ENCODE peak calls at places on chromosomes 6 and 20, in five cellular contexts. Z, O, A, L and C are unnamed samples.

GRCh38 chr20:62135573-62136266 is 7.5 kb downstream of the PSMA7 start:
- DNase-seq in Z (no peak), O (no peak), A (no peak), L (no peak), C (no peak)

GRCh38 chr6:71220466-71220865 is 68.1 kb upstream of the OGFRL1 start:
- DNase-seq in Z (no peak), O (no peak), A (no peak), L (no peak), C (no peak)

GRCh38 chr6:157757430-157758403 is 65.3 kb upstream of the SNX9 start:
- DNase-seq in Z (no peak), O (no peak), A (no peak), L (no peak), C (no peak)

GRCh38 chr20:9590189-9590588 is 75.8 kb downstream of the LAMP5 start:
- DNase-seq in Z (no peak), O (no peak), A (peak), L (no peak), C (peak)

GRCh38 chr20:61701802-61702201 is 363.9 kb downstream of the TAF4 start:
- DNase-seq in Z (no peak), O (no peak), A (no peak), L (no peak), C (no peak)

GRCh38 chr6:9126845-9127560 is 691.7 kb upstream of the SLC35B3 start:
- DNase-seq in Z (peak), O (no peak), A (peak), L (no peak), C (peak)

GRCh38 chr6:24990944-24991747 is 55.4 kb upstream of the RIPOR2 start:
- DNase-seq in Z (no peak), O (no peak), A (no peak), L (no peak), C (no peak)

GRCh38 chr6:9250852-9251251 is 815.5 kb upstream of the SLC35B3 start:
- DNase-seq in Z (peak), O (peak), A (peak), L (peak), C (peak)

GRCh38 chr20:31943052-31943471 is 8.8 kb downstream of the PDRG1 start:
- DNase-seq in Z (no peak), O (no peak), A (no peak), L (no peak), C (no peak)

GRCh38 chr20:54158226-54158625 is 15.6 kb downstream of the CYP24A1 start:
- DNase-seq in Z (no peak), O (no peak), A (no peak), L (no peak), C (no peak)

GRCh38 chr20:43576108-43576507 is 14.6 kb upstream of the IFT52 start:
- DNase-seq in Z (no peak), O (no peak), A (no peak), L (no peak), C (no peak)

GRCh38 chr6:20605581-20605980 is 71.3 kb downstream of the CDKAL1 start:
- DNase-seq in Z (no peak), O (no peak), A (no peak), L (no peak), C (peak)

GRCh38 chr6:11888725-11889124 is 110.1 kb upstream of the ADTRP start:
- DNase-seq in Z (no peak), O (no peak), A (no peak), L (no peak), C (no peak)

GRCh38 chr6:127459231-127459641 is at the start of gene KIAA0408:
- DNase-seq in Z (peak), O (peak), A (peak), L (peak), C (peak)

GRCh38 chr20:2984956-2985661 is 58.3 kb upstream of the GNRH2 start:
- DNase-seq in Z (peak), O (no peak), A (peak), L (no peak), C (peak)

GRCh38 chr6:292506-293184 is 358 bp downstream of the DUSP22 start:
- DNase-seq in Z (peak), O (peak), A (peak), L (peak), C (peak)

GRCh38 chr20:62485062-62485700 is 9.4 kb upstream of the GATA5 start:
- DNase-seq in Z (peak), O (peak), A (peak), L (no peak), C (peak)

GRCh38 chr6:39772559-39773283 is 19.5 kb upstream of the DAAM2 start:
- DNase-seq in Z (no peak), O (no peak), A (no peak), L (no peak), C (peak)

GRCh38 chr6:31736768-31737314 is 511 bp upstream of the CLIC1 start:
- DNase-seq in Z (peak), O (peak), A (no peak), L (no peak), C (peak)

GRCh38 chr20:40082436-40082835 is 606.6 kb downstream of the MAFB start:
- DNase-seq in Z (no peak), O (no peak), A (no peak), L (no peak), C (no peak)

GRCh38 chr20:3710703-3711417 is 1.5 kb downstream of the SIGLEC1 start:
- DNase-seq in Z (peak), O (peak), A (peak), L (peak), C (peak)

GRCh38 chr6:17018425-17018824 is 83.4 kb upstream of the STMND1 start:
- DNase-seq in Z (no peak), O (no peak), A (peak), L (no peak), C (no peak)

GRCh38 chr20:60402209-60403058 is 444.2 kb downstream of the CDH26 start:
- DNase-seq in Z (no peak), O (no peak), A (no peak), L (no peak), C (no peak)

GRCh38 chr6:142313284-142313683 is 11.5 kb downstream of the ADGRG6 start:
- DNase-seq in Z (peak), O (no peak), A (no peak), L (no peak), C (peak)

GRCh38 chr6:148868901-148869300 is 122.1 kb downstream of the UST start:
- DNase-seq in Z (no peak), O (no peak), A (no peak), L (peak), C (no peak)

GRCh38 chr20:23129256-23129655 is 43.1 kb upstream of the CD93 start:
- DNase-seq in Z (no peak), O (no peak), A (no peak), L (no peak), C (no peak)

GRCh38 chr20:49169547-49169946 is 18.6 kb downstream of the STAU1 start:
- DNase-seq in Z (no peak), O (no peak), A (no peak), L (no peak), C (no peak)

GRCh38 chr6:94184666-94185464 is 765.5 kb upstream of the EPHA7 start:
- DNase-seq in Z (no peak), O (no peak), A (no peak), L (no peak), C (no peak)
- TF ChIP-seq EZH2 in Z (no peak), O (no peak), A (no peak), L (no peak), C (no peak)

DNA sequence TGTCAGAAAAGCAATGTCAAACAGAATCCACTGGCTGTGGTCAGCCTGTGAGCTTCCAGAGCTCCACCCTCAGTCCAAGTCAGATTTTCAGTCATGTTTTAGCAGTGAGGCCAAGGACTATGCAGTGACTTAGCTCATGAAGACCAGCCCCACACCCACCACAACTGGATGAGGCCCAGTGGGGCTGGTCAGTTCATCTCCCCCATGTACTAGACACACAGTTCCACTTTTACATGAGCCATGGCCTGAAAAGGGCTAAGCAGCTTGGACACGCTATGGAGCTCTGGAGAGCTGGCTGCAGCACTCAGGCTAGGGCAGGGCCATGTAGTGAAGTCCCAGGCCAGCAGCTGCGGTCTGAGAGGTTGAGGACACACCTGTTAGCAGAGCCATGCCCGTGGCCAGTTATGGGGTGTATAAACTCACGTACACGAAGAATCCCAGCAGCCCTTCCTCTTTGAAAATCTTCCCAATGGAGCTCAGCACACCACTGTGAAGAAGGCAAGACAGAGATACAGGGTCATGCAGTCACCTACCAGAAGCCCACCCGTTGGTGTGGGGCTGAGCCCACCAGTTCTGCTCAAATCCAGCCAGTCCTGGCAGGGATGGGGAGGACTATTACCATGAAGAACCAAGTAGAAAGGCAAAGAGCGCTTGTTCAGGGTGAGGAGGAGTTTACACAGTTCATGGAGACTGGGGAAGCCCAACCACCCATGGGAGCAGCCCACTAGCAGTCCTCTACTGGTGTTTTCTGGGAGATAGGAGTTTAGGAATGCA is 10.6 kb downstream of the MTCH1 start:
- DNase-seq in Z (no peak), O (no peak), A (no peak), L (no peak), C (no peak)
- TF ChIP-seq EZH2phosphoT487 in Z (no peak), O (no peak), A (no peak), L (no peak), C (no peak)

DNA sequence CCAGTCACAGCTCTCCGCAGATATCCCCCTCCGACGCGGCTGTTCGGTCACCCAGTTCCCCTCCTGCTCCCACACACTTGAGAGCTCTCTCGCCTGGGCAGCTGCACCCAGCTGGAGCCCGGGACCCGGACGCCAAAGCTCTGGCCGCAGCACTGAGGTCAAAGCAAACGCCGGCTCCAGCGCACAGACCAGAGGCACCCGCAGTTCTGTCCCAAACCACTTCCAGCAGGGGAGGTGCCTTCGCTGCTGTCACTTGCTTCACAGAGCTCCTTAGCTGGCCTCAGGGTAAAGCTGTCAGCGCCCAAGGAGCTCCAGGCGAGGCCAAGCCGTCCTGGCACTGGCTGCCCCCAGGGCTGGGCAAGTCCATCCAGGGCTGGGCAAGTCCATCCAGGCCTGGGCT is 27.9 kb downstream of the SLC2A4RG start:
- DNase-seq in Z (no peak), O (no peak), A (no peak), L (no peak), C (no peak)
- H3K4me2 ChIP-seq in Z (no peak), O (no peak), A (no peak), L (no peak), C (no peak)

GRCh38 chr20:21516180-21516567 is 2.3 kb upstream of the NKX2-2 start:
- DNase-seq in Z (no peak), O (peak), A (no peak), L (no peak), C (no peak)

GRCh38 chr20:21518292-21518991 is 4.6 kb upstream of the NKX2-2 start:
- DNase-seq in Z (no peak), O (peak), A (no peak), L (peak), C (no peak)

GRCh38 chr20:21517566-21518277 is 3.9 kb upstream of the NKX2-2 start:
- DNase-seq in Z (no peak), O (peak), A (no peak), L (peak), C (no peak)

GRCh38 chr20:21515300-21516179 is 1.7 kb upstream of the NKX2-2 start:
- DNase-seq in Z (no peak), O (peak), A (no peak), L (peak), C (no peak)

DNA sequence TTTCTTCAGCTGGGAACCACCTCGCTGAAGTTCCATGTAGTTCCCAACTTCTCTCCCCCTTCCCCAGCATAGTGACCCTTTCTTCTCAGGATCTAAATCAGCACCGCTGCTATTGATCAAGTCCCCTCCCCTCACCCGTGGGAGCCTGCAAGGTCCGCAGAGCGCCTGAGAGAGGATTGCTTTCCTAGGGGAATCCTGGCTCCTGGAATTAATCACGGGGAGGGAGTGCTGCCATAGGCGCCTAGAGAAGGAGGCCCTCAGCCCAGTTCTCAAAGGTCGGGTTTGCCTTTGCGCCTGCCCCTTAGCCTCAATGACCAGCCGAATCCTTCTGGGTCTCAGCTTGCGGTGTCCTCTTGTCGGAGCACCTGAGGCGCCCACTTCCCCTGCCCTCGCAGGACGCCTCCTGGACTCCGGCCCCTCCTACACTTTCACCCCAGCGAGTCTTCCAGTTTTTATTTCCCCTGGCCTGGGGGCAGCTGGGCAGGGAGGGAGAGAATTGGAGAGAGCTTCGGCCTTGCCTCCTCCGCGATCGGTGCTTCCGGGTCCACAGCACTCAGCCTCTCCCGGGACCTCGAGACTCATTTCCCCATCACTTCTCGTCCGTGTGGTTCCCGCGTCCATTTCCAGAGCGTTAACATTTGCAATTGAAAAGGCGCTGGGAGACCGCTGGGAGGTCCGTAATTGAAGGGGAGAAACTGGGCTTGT is 3.1 kb upstream of the NKX2-2 start:
- DNase-seq in Z (no peak), O (peak), A (no peak), L (peak), C (no peak)
- TF ChIP-seq EZH2 in Z (peak), O (peak), A (no peak), L (peak), C (no peak)

GRCh38 chr20:57076202-57076651 is 190.2 kb downstream of the BMP7 start:
- DNase-seq in Z (peak), O (no peak), A (peak), L (no peak), C (peak)
- TF ChIP-seq EZH2phosphoT487 in Z (no peak), O (no peak), A (no peak), L (no peak), C (no peak)

DNA sequence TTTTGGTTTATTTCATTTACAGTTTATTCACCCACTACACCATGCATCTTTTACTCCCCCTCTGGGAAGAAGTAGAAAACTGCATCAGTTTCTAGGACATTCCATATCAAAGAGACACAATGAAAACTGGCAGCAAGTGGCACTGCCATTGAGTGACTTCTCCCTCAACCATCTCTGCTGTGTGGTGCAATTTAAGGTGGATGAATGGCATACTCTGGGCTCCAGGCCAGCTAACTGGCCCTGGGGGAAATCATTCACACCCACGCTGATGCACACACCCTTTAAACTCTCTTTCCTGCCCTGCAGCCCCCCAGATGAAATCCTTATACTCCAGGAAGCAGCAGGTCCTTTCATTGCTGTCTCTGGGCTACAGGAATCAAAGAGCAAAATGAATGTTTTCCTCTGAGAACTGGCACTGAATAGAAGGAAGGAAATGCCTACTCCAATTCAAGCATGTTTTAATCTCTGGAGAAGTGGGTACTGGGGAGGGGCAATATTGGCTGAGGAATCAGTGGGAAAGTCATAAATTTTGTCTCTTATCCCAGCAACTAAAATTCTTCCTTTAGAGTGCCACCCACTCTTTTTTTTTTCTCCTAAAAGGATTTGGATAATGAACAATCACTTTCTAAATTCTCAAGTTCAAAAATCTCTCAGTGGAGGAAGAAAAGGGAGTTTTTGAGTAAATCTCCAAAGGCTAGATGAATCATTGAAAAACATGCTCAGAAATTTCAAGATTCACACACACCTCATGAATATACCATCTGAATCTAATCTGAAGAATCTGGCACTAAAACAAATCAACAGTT is 16.9 kb upstream of the RFPL4B start:
- DNase-seq in Z (no peak), O (no peak), A (peak), L (no peak), C (peak)
- H3K4me2 ChIP-seq in Z (no peak), O (no peak), A (no peak), L (no peak), C (peak)

GRCh38 chr6:1587546-1587945 is 22.2 kb upstream of the FOXC1 start:
- DNase-seq in Z (no peak), O (no peak), A (no peak), L (no peak), C (no peak)
- TF ChIP-seq EZH2 in Z (no peak), O (no peak), A (no peak), L (no peak), C (no peak)

GRCh38 chr6:41548098-41548840 is 2.1 kb downstream of the FOXP4 start:
- DNase-seq in Z (peak), O (no peak), A (no peak), L (peak), C (no peak)

GRCh38 chr6:41546866-41547798 is 951 bp downstream of the FOXP4 start:
- DNase-seq in Z (peak), O (peak), A (peak), L (peak), C (peak)

GRCh38 chr6:41548841-41549642 is 2.9 kb downstream of the FOXP4 start:
- DNase-seq in Z (no peak), O (no peak), A (no peak), L (peak), C (no peak)

GRCh38 chr6:41546475-41546865 is 289 bp downstream of the FOXP4 start:
- DNase-seq in Z (no peak), O (no peak), A (peak), L (peak), C (peak)

DNA sequence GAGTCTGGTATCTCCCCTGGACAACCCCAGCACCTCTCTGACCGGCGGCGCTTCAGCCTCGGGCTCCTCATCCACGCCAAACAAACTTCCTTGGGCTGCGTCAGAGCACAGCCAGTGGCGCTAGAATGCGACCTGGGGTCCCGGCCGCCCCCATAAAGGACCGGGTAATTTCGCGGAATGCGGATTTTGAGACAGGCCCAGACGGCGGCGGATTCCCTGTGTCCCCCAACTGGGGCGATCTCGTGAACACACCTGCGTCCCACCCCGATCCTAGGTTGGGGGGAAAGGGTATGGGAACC is 1.6 kb downstream of the FOXP4 start:
- DNase-seq in Z (peak), O (peak), A (peak), L (peak), C (no peak)
- TF ChIP-seq EZH2phosphoT487 in Z (no peak), O (no peak), A (no peak), L (no peak), C (no peak)

DNA sequence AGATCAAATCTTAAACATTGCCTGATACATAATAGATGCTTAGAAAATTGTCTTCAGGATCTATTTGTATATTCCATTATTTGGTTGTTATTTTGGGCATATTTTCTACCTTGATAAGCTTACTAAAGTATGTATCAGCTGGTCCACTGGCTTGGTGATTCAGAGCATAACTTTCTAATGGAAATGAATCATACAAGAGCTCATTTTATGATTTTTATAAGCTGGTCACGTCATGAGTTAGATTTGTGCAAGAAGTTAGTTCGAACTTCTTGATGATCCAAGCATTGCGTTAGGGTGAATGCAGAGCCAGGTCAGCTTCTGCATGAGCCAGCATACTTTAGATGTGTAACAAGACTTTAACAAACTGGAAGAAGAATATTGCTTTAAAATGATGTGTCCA is 144.5 kb upstream of the FLRT3 start:
- DNase-seq in Z (no peak), O (no peak), A (peak), L (no peak), C (peak)
- H3K4me2 ChIP-seq in Z (no peak), O (no peak), A (peak), L (no peak), C (no peak)

GRCh38 chr6:164150221-164150620 is 735.7 kb downstream of the QKI start:
- DNase-seq in Z (no peak), O (peak), A (no peak), L (no peak), C (no peak)

GRCh38 chr6:164142312-164142711 is 727.8 kb downstream of the QKI start:
- DNase-seq in Z (no peak), O (no peak), A (no peak), L (no peak), C (no peak)

GRCh38 chr6:164148789-164149188 is 734.3 kb downstream of the QKI start:
- DNase-seq in Z (no peak), O (no peak), A (no peak), L (no peak), C (no peak)

GRCh38 chr6:164144316-164144715 is 729.8 kb downstream of the QKI start:
- DNase-seq in Z (no peak), O (no peak), A (no peak), L (no peak), C (no peak)
- TF ChIP-seq EZH2 in Z (no peak), O (no peak), A (no peak), L (no peak), C (no peak)